ENCODE peak calls at places on chromosomes 4 and X, in four cellular contexts. S, J, Z and C are unnamed samples.
A peak's percentile ranks its signal among the peaks of the same experiment; 100 is the strongest.

GRCh38 chr4:84971319-84971932 is 4.9 kb upstream of the WDFY3 start:
- DNase-seq in S (peak; percentile 58), J (peak; percentile 34), Z (no peak), C (peak; percentile 36)

GRCh38 chrX:131752493-131753198 is 208.8 kb downstream of the OR13H1 start:
- DNase-seq in S (peak; percentile 93), J (no peak), Z (peak; percentile 80), C (no peak)

GRCh38 chr4:81030617-81031388 is at the start of gene BMP3:
- DNase-seq in S (peak; percentile 28), J (peak; percentile 7), Z (no peak), C (no peak)

GRCh38 chr4:168541608-168541953 is 44.7 kb downstream of the PALLD start:
- DNase-seq in S (peak; percentile 88), J (peak; percentile 82), Z (no peak), C (peak; percentile 48)

GRCh38 chrX:20374450-20374849 is 107.7 kb upstream of the RPS6KA3 start:
- DNase-seq in S (no peak), J (no peak), Z (no peak), C (no peak)

GRCh38 chrX:133171962-133172708 is 46.0 kb downstream of the TFDP3 start:
- DNase-seq in S (peak; percentile 56), J (peak; percentile 4), Z (no peak), C (peak; percentile 13)

GRCh38 chrX:107442914-107443527 is 6.4 kb upstream of the FRMPD3 start:
- DNase-seq in S (no peak), J (no peak), Z (no peak), C (no peak)

GRCh38 chr4:128288689-128289106 is 1.1 kb upstream of the PGRMC2 start:
- DNase-seq in S (peak; percentile 54), J (no peak), Z (no peak), C (peak; percentile 21)

GRCh38 chrX:113275769-113276168 is 435.1 kb upstream of the AMOT start:
- DNase-seq in S (no peak), J (no peak), Z (no peak), C (no peak)

GRCh38 chr4:10746371-10747143 is 62.0 kb upstream of the CLNK start:
- DNase-seq in S (no peak), J (peak; percentile 52), Z (no peak), C (no peak)

GRCh38 chrX:40721489-40722106 is 13.7 kb downstream of the MED14 start:
- DNase-seq in S (no peak), J (no peak), Z (no peak), C (no peak)

GRCh38 chr4:15232725-15233597 is 194.9 kb upstream of the C1QTNF7 start:
- DNase-seq in S (no peak), J (peak; percentile 23), Z (peak; percentile 54), C (no peak)

GRCh38 chr4:177008836-177009501 is 216.2 kb upstream of the VEGFC start:
- DNase-seq in S (peak; percentile 31), J (no peak), Z (no peak), C (no peak)